ENCODE peak calls at places on chromosomes 4 and X, in four cellular contexts. E is transverse colon, F is tibial nerve, X is sigmoid colon. C is an unnamed sample.

GRCh38 chrX:39445336-39445735 is 644.1 kb downstream of the MID1IP1 start:
- DNase-seq in X (no peak), E (peak; percentile 20), F (no peak), C (no peak)

GRCh38 chr4:21593268-21594002 is 355.1 kb downstream of the KCNIP4 start:
- DNase-seq in X (no peak), E (no peak), F (no peak), C (no peak)

GRCh38 chr4:39548425-39549067 is 21.3 kb upstream of the UGDH start:
- DNase-seq in X (no peak), E (no peak), F (no peak), C (no peak)

GRCh38 chrX:151974336-151975227 is at the start of gene GABRE:
- DNase-seq in F (peak; percentile 15), X (peak; percentile 73), E (peak; percentile 73), C (no peak)

GRCh38 chrX:38313190-38313589 is 14.1 kb downstream of the RPGR start:
- DNase-seq in F (no peak), E (no peak), X (no peak), C (no peak)

GRCh38 chr4:164571593-164572385 is 182.1 kb upstream of the SMIM31 start:
- DNase-seq in F (no peak), E (no peak), X (no peak), C (no peak)

GRCh38 chrX:13283512-13283911 is 36.3 kb downstream of the ATXN3L start:
- DNase-seq in F (no peak), E (no peak), X (no peak), C (no peak)

GRCh38 chrX:125205084-125205917 is 114.4 kb upstream of the TEX13C start:
- DNase-seq in X (peak; percentile 76), F (peak; percentile 12), E (peak; percentile 12), C (no peak)

GRCh38 chrX:24133280-24133679 is 16.2 kb upstream of the ZFX start:
- DNase-seq in E (no peak), X (no peak), F (no peak), C (no peak)

GRCh38 chrX:108001218-108001814 is 19.1 kb upstream of the TEX13B start:
- DNase-seq in E (no peak), X (no peak), F (no peak), C (peak; percentile 11)

GRCh38 chr4:123749408-123749807 is 352.8 kb downstream of the SPRY1 start:
- DNase-seq in F (no peak), E (no peak), X (no peak), C (no peak)

GRCh38 chr4:123170843-123171242 is 225.8 kb upstream of the SPRY1 start:
- DNase-seq in E (no peak), X (no peak), F (no peak), C (no peak)

GRCh38 chr4:38387348-38387747 is 276.7 kb upstream of the KLF3 start:
- DNase-seq in E (peak; percentile 48), X (peak; percentile 81), F (peak; percentile 61), C (no peak)

GRCh38 chr4:80989921-80990544 is 40.5 kb upstream of the BMP3 start:
- DNase-seq in X (no peak), F (no peak), E (no peak), C (peak; percentile 4)

GRCh38 chr4:6633091-6633906 is 7.2 kb upstream of the MRFAP1 start:
- DNase-seq in F (no peak), E (no peak), X (no peak), C (no peak)

GRCh38 chr4:113292371-113293042 is 243.1 kb downstream of the ANK2 start:
- DNase-seq in E (peak; percentile 19), X (peak; percentile 80), F (no peak), C (no peak)

GRCh38 chr4:63296773-63297172 is 1112.5 kb downstream of the TECRL start:
- DNase-seq in E (no peak), F (no peak), X (no peak), C (no peak)

GRCh38 chr4:85474818-85475630 is at the start of gene ARHGAP24:
- DNase-seq in E (peak; percentile 78), F (peak; percentile 63), X (peak; percentile 91), C (peak; percentile 47)

GRCh38 chrX:68556036-68556435 is 57.2 kb downstream of the YIPF6 start:
- DNase-seq in E (no peak), F (no peak), X (no peak), C (no peak)

GRCh38 chr4:14897217-14897616 is 105.1 kb upstream of the CPEB2 start:
- DNase-seq in E (no peak), F (no peak), X (no peak), C (no peak)

GRCh38 chr4:27046851-27047250 is 186.2 kb downstream of the STIM2 start:
- DNase-seq in F (no peak), X (no peak), E (no peak), C (no peak)

GRCh38 chrX:40107291-40108083 is 9.7 kb upstream of the BCOR start:
- DNase-seq in X (peak; percentile 82), E (peak; percentile 72), F (no peak), C (no peak)

GRCh38 chr4:109185951-109186350 is 116.5 kb downstream of the COL25A1 start:
- DNase-seq in F (no peak), E (no peak), X (no peak), C (no peak)

GRCh38 chr4:80202784-80203553 is 5.7 kb downstream of the PRDM8 start:
- DNase-seq in X (peak; percentile 72), E (peak; percentile 53), F (no peak), C (no peak)

GRCh38 chrX:21932277-21932996 is 8.1 kb upstream of the SMS start:
- DNase-seq in F (no peak), X (no peak), E (no peak), C (no peak)

GRCh38 chrX:14864626-14865025 is 8.2 kb downstream of the FANCB start:
- DNase-seq in X (no peak), E (no peak), F (no peak), C (no peak)

GRCh38 chrX:10648608-10649007 is 28.2 kb upstream of the MID1 start:
- DNase-seq in X (no peak), E (no peak), F (no peak), C (no peak)

GRCh38 chrX:134520860-134521390 is 61.0 kb downstream of the HPRT1 start:
- DNase-seq in E (peak; percentile 23), X (no peak), F (no peak), C (no peak)

GRCh38 chr4:98110214-98110613 is 33.1 kb downstream of the STPG2 start:
- DNase-seq in E (no peak), X (no peak), F (no peak), C (no peak)

GRCh38 chr4:17636696-17637351 is 22.4 kb downstream of the MED28 start:
- DNase-seq in F (peak; percentile 67), E (peak; percentile 77), X (peak; percentile 84), C (peak; percentile 68)

GRCh38 chrX:102768984-102769761 is 48.6 kb downstream of the GPRASP3 start:
- DNase-seq in E (peak; percentile 86), X (peak; percentile 90), F (peak; percentile 51), C (peak; percentile 52)

GRCh38 chrX:316351-317325 is 2.0 kb downstream of the GTPBP6 start:
- DNase-seq in E (peak; percentile 19), X (peak; percentile 72), F (no peak), C (no peak)

GRCh38 chr4:64271601-64272081 is 137.6 kb downstream of the TECRL start:
- DNase-seq in F (no peak), E (no peak), X (no peak), C (peak; percentile 1)

GRCh38 chr4:78517050-78517652 is 34.4 kb upstream of the ANXA3 start:
- DNase-seq in F (no peak), X (no peak), E (no peak), C (no peak)

DNA sequence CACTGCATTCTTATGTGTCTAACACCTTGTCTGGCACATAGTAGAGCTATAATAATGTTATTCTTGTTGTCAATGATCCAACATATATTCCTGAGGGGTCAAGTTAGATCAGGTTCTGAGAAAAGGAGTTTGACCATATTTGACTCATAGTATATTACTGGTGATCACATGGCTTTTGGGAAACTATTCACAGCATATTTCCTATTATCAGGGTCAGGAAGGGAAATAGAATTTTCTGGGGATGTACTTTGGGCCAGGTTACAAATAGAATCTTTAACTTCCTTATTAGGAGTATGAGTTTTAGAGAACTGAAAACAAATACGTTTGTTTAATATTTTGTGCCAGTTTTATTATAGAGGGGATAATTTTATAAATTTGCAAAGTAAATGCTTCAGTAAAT is 11.6 kb downstream of the IL15 start:
- DNase-seq in E (no peak), X (no peak), F (no peak), C (no peak)
- TF ChIP-seq POLR2A in E (no peak), X (no peak), F (no peak), C (no peak)

DNA sequence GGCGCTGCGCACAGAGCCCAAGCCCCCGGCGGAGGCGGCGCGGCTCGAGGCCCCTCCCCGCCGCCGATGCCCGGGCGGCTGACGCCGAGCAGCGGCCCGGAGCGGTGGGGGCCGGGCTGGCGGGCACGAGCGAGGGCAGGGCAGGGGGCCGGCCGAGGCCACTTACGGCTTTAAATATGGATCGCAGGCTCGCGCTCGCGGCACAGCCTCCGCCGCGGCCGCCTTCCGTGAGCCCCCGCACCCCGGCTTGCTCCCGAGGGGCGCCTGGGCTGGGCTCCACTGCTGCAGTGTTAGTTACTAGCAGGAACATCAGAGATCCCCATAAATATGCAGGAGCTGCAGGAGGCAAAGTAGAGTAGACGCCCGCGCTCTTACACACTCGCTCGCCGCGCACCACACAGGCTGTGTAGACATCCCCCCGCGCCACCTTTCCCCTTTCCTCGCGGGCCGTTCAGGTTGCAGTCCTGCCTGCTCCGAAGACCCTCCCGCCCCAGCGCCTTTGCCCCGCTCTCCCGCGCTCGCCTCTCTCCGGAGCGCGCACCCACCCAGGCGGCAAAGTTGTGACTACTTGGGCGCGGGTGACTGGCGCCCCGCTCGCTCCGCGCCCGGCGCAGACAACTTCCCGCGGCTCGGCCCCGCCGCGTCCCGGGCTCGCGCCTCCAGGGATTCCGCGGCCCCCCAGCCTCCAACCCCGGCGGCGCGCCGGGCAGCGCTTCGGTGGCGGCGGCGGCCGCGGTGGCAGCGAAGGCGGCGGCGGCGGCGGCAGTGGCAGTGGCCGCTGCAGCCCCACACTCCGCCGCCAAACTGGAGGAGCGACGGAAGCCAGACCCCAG is 152.0 kb upstream of the SLC4A4 start:
- DNase-seq in E (peak; percentile 74), X (peak; percentile 68), F (peak; percentile 15), C (no peak)
- TF ChIP-seq POLR2A in E (peak; percentile 85), X (peak; percentile 45), F (peak; percentile 68), C (no peak)

GRCh38 chr4:7828011-7828720 is 111.5 kb downstream of the AFAP1 start:
- DNase-seq in X (peak; percentile 92), F (peak; percentile 42), E (peak; percentile 62), C (no peak)
- TF ChIP-seq POLR2A in X (no peak), F (peak; percentile 12), E (no peak), C (no peak)

DNA sequence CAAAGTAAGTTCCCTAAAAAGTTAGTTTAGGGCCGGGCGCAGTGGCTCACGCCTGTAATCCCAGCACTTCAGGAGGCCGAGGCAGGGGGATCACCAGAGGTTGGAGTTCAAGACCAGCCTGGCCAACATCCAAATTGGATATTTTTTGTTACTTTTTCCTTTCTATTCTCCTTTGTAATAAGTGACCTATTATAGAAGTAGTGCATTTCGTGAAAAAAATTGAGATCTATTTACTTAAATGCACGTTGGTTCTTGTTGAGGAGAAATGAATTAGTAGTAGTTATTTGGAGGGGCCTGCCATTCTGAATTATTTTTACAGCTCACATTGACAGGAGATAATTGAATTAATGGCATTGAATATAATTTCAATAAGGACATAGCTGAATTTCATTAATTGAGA is 22.3 kb upstream of the NDUFC1 start:
- DNase-seq in E (no peak), X (no peak), F (no peak), C (no peak)
- TF ChIP-seq POLR2A in E (no peak), X (no peak), F (no peak), C (no peak)

DNA sequence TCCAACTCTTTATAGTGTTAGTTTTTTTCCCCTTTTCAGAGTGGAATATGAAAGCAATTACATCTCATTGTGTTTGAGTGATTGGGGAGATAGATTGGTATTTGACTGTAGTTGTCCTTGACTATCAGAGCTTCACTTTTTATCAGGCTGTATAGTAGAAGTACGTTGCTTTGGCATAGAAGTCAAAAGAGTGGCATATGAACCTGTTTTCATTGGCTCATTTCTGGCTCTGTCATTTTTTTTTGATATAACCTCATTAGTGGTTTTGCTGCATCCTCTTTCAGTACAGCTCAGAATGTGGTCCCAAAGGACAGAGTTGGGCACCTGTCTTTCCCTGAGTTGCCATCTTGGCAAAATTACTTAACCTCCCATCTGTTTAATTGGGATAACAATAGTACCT is 1.4 kb downstream of the TMA16 start:
- DNase-seq in X (no peak), F (no peak), E (no peak), C (no peak)
- TF ChIP-seq POLR2A in X (no peak), F (no peak), E (no peak), C (no peak)